ENCODE peak calls at places on chromosome 2, in five cellular contexts. U is AG04449; Z is T follicular helper cell; N is neural crest cell; C is stimulated activated CD8-positive, alpha-beta memory T cell treated with anti-CD3 and anti-CD28 coated beads, Interleukin-4, amount 100 ng/mL, for 4 hours. W is an unnamed sample.

GRCh38 chr2:144156736-144157645 is 362.9 kb downstream of the ZEB2 start:
- DNase-seq in U (no peak), Z (no peak), N (no peak), C (no peak), W (no peak)

GRCh38 chr2:1600191-1601063 is 143.9 kb downstream of the PXDN start:
- DNase-seq in U (no peak), Z (no peak), N (no peak), C (no peak), W (no peak)

GRCh38 chr2:241224851-241225438 is 36.5 kb downstream of the ANO7 start:
- DNase-seq in U (no peak), Z (no peak), N (no peak), C (no peak), W (peak; percentile 31)

GRCh38 chr2:199596549-199596948 is 138.8 kb upstream of the SATB2 start:
- DNase-seq in U (no peak), Z (no peak), N (no peak), C (no peak), W (no peak)

GRCh38 chr2:42298132-42298531 is 62.9 kb downstream of the COX7A2L start:
- DNase-seq in U (no peak), Z (no peak), N (no peak), C (no peak), W (no peak)

GRCh38 chr2:83742117-83742782 is 716.8 kb downstream of the SUCLG1 start:
- DNase-seq in U (no peak), Z (no peak), N (no peak), C (no peak), W (no peak)

GRCh38 chr2:174344716-174345472 is 10.1 kb downstream of the SP9 start:
- DNase-seq in U (no peak), Z (no peak), N (no peak), C (no peak), W (no peak)

GRCh38 chr2:4604767-4605166 is 901.4 kb downstream of the DCDC2C start:
- DNase-seq in U (no peak), Z (no peak), N (no peak), C (no peak), W (no peak)

GRCh38 chr2:164735309-164735919 is 106.2 kb downstream of the COBLL1 start:
- DNase-seq in U (no peak), Z (no peak), N (no peak), C (no peak), W (no peak)

GRCh38 chr2:74846481-74846880 is 12.6 kb downstream of the HK2 start:
- DNase-seq in U (no peak), Z (no peak), N (no peak), C (no peak), W (no peak)

GRCh38 chr2:223815186-223815883 is 22.0 kb downstream of the AP1S3 start:
- DNase-seq in U (peak; percentile 65), Z (no peak), N (no peak), C (no peak), W (no peak)

GRCh38 chr2:69298261-69298660 is 88.8 kb downstream of the GFPT1 start:
- DNase-seq in U (peak; percentile 83), Z (no peak), N (no peak), C (no peak), W (no peak)

GRCh38 chr2:160007111-160007510 is 55.3 kb downstream of the PLA2R1 start:
- DNase-seq in U (no peak), Z (no peak), N (no peak), C (no peak), W (no peak)

GRCh38 chr2:100405403-100406119 is 11.9 kb downstream of the CHST10 start:
- DNase-seq in U (no peak), Z (no peak), N (no peak), C (no peak), W (no peak)

GRCh38 chr2:160584972-160585494 is 91.4 kb upstream of the RBMS1 start:
- DNase-seq in U (no peak), Z (no peak), N (no peak), C (no peak), W (no peak)

GRCh38 chr2:220336771-220337170 is 709.3 kb downstream of the SLC4A3 start:
- DNase-seq in U (no peak), Z (no peak), N (no peak), C (no peak), W (no peak)

GRCh38 chr2:219406861-219407230 is 11.3 kb upstream of the DES start:
- DNase-seq in U (peak; percentile 90), Z (no peak), N (no peak), C (no peak), W (no peak)

GRCh38 chr2:196224767-196225166 is 53.4 kb upstream of the STK17B start:
- DNase-seq in U (no peak), Z (no peak), N (no peak), C (no peak), W (no peak)

W was measured in spleen.